ENCODE peak calls at places on chromosomes 6 and 20, in six cellular contexts. Q, D, N, R, T and X are unnamed samples.

GRCh38 chr6:72425003-72425681 is 196.7 kb upstream of the KCNQ5 start:
- DNase-seq in N (no peak), T (no peak), R (no peak), D (no peak), Q (no peak), X (no peak)

GRCh38 chr6:150302801-150303138 is 66.0 kb upstream of the IYD start:
- DNase-seq in Q (no peak), T (no peak), D (no peak), R (no peak), N (no peak), X (no peak)

GRCh38 chr6:157550114-157550989 is 169.4 kb downstream of the ZDHHC14 start:
- DNase-seq in N (no peak), R (no peak), D (no peak), T (no peak), Q (no peak), X (no peak)

GRCh38 chr20:56626367-56627121 is 2.6 kb upstream of the TFAP2C start:
- DNase-seq in D (peak), R (no peak), T (peak), Q (no peak), N (no peak), X (peak)

GRCh38 chr20:5786930-5787826 is 37.0 kb downstream of the SHLD1 start:
- DNase-seq in Q (no peak), N (peak), R (no peak), D (no peak), T (no peak), X (no peak)

GRCh38 chr6:111813247-111814162 is 59.7 kb downstream of the FYN start:
- DNase-seq in Q (no peak), D (no peak), R (no peak), N (no peak), T (no peak), X (no peak)

GRCh38 chr6:30787954-30788353 is 43.6 kb upstream of the IER3 start:
- DNase-seq in Q (no peak), R (peak), T (no peak), N (no peak), D (no peak), X (peak)

GRCh38 chr6:40378725-40379074 is 208.5 kb downstream of the LRFN2 start:
- DNase-seq in N (no peak), T (no peak), D (no peak), R (no peak), Q (no peak), X (no peak)

GRCh38 chr20:9591080-9591479 is 76.7 kb downstream of the LAMP5 start:
- DNase-seq in N (no peak), D (no peak), R (no peak), Q (no peak), T (no peak), X (no peak)

GRCh38 chr6:37168809-37169457 is 1.0 kb upstream of the PIM1 start:
- DNase-seq in D (peak), N (no peak), Q (no peak), R (no peak), T (peak), X (no peak)

GRCh38 chr20:18011951-18012645 is 43.3 kb downstream of the MGME1 start:
- DNase-seq in N (no peak), Q (no peak), T (no peak), R (no peak), D (no peak), X (no peak)

GRCh38 chr20:36246410-36246809 is 10.1 kb downstream of the AAR2 start:
- DNase-seq in Q (no peak), R (no peak), T (no peak), N (no peak), D (no peak), X (no peak)

GRCh38 chr20:50645253-50646068 is 45.9 kb downstream of the RIPOR3 start:
- DNase-seq in N (peak), T (no peak), R (peak), D (peak), Q (no peak), X (peak)

GRCh38 chr20:22389836-22390542 is 194.4 kb downstream of the FOXA2 start:
- DNase-seq in D (peak), T (no peak), N (no peak), Q (no peak), R (peak), X (no peak)

GRCh38 chr6:104788400-104788799 is 71.3 kb downstream of the HACE1 start:
- DNase-seq in R (no peak), D (no peak), Q (no peak), N (no peak), T (no peak), X (peak)

GRCh38 chr20:25145131-25145530 is 50.4 kb upstream of the ENTPD6 start:
- DNase-seq in D (no peak), T (no peak), Q (no peak), N (no peak), R (no peak), X (no peak)

GRCh38 chr20:31653573-31653972 is 15.9 kb downstream of the COX4I2 start:
- DNase-seq in Q (no peak), T (no peak), D (no peak), N (no peak), R (no peak), X (no peak)

GRCh38 chr6:27865952-27866369 is 46.2 kb downstream of the OR2B2 start:
- DNase-seq in D (no peak), Q (no peak), T (no peak), R (no peak), N (no peak), X (peak)

GRCh38 chr6:41209547-41209951 is 8.6 kb upstream of the TREML2 start:
- DNase-seq in T (no peak), N (no peak), Q (no peak), R (no peak), D (no peak), X (no peak)

GRCh38 chr6:122028933-122029332 is 370.5 kb upstream of the HSF2 start:
- DNase-seq in N (no peak), R (no peak), Q (no peak), D (no peak), T (no peak), X (no peak)

GRCh38 chr6:160088774-160089533 is 32.7 kb upstream of the SLC22A1 start:
- DNase-seq in T (no peak), Q (no peak), N (no peak), D (no peak), R (no peak), X (no peak)

GRCh38 chr20:6103301-6103700 is 19.5 kb downstream of the FERMT1 start:
- DNase-seq in N (no peak), Q (no peak), R (no peak), D (no peak), T (no peak), X (no peak)

GRCh38 chr6:79946242-79946641 is 1.1 kb downstream of the ELOVL4 start:
- DNase-seq in N (no peak), R (peak), Q (no peak), D (peak), T (no peak), X (peak)

GRCh38 chr20:37911262-37911661 is 8.3 kb downstream of the VSTM2L start:
- DNase-seq in R (no peak), D (no peak), Q (no peak), N (no peak), T (no peak), X (no peak)

GRCh38 chr20:43778375-43778774 is 51.6 kb upstream of the GTSF1L start:
- DNase-seq in Q (no peak), R (no peak), N (no peak), T (no peak), D (no peak), X (peak)
- TF ChIP-seq MYC in Q (no peak), R (no peak), N (no peak), T (no peak), D (no peak), X (no peak)

GRCh38 chr6:134835998-134836397 is 113.9 kb downstream of the ALDH8A1 start:
- DNase-seq in T (no peak), N (no peak), R (no peak), Q (no peak), D (no peak), X (no peak)
- TF ChIP-seq POLR2A in T (no peak), N (no peak), R (no peak), Q (no peak), D (no peak), X (no peak)

GRCh38 chr6:6724319-6725119 is 136.0 kb downstream of the LY86 start:
- DNase-seq in D (peak), T (peak), R (peak), Q (no peak), N (peak), X (peak)
- TF ChIP-seq MAX in D (no peak), T (peak), R (peak), Q (no peak), N (peak), X (peak)

GRCh38 chr6:2108700-2109306 is 136.6 kb downstream of the GMDS start:
- DNase-seq in N (no peak), R (peak), D (no peak), T (no peak), Q (no peak), X (no peak)
- TF ChIP-seq MYC in N (no peak), R (no peak), D (no peak), T (no peak), Q (no peak), X (no peak)

DNA sequence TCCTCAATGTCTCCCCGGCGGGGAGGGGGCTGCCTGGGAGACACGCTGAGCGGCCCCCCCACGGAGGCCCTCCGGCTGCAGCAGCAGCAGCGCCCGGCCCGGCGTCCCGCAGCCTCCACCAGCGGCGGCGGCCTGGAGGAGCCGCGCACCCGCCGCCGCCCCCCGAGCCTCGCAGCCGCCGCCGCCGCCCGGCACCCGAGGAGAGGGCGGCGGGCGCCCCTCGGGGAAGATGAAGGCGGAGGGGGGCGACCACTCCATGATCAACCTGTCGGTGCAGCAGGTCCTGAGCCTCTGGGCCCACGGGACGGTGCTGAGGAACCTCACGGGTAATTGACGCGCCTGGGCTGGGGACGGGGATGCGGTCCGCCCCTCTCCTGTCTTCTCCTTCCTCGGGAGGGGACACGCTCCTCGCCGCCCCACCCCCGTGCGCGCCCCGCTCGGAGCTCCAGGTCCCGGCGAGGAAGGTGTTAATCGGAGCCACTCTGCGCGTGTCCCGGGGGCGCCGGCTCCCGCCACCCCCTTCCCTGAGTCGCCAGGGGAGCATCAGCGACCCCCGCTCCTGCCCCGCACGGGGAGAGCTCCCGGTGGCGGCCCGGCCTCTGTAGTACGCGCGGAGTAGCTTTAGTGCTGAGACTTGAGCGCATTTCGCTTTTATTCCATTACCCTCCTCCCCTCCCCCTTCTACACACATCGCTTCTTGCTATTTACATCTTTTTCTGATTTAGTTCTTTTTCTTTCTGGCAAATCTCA is 675 bp downstream of the TMEM170B start:
- DNase-seq in Q (no peak), N (peak), T (peak), D (peak), R (no peak), X (peak)
- TF ChIP-seq POLR2A in Q (no peak), N (no peak), T (no peak), D (no peak), R (no peak), X (peak)

DNA sequence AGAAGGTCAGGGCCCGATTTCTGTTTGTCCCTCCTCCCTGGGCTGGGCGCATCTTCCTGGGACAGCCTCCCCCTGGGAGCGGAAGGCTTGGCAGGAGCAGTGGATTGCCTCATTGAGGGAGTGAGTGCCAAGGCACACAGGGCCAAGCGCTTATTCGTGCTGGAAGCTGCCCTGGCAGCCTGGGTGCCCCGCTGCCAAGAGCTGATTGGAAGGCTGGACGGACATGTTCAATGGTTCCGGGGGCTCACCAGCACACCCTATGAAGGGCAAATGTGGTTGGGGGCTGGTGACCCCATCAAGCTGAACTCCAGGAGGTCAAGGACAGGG is 10.3 kb upstream of the ZNF831 start:
- DNase-seq in D (no peak), Q (no peak), N (no peak), T (no peak), R (no peak), X (no peak)
- TF ChIP-seq MAX in D (no peak), Q (no peak), N (no peak), T (no peak), R (no peak), X (no peak)

DNA sequence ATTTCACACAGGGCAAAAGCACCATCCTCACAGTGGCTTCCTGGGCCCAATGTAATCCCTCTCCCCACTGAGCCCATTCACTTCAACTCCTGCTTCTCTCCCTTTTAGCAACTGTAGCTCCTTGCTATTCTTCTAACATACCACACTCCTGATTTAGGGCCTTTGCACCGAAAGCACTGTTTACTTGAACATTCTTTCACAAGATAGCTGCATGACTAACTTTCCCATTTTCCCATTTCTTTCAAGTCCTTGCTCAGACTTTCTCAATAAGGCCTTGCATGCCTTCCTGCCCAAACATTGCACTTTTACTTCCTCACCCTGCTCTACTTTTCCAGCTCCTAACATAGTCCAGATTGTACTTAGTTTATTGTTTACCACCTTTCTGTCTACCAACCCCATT is 73.0 kb downstream of the SHPRH start:
- DNase-seq in R (peak), T (no peak), N (peak), Q (no peak), D (no peak), X (no peak)
- TF ChIP-seq MYC in R (no peak), T (no peak), N (no peak), Q (no peak), D (no peak), X (no peak)